ENCODE peak calls at places on chromosomes 13 and 19, in six cellular contexts. S, B, M, F, Z and N are unnamed samples.

GRCh38 chr13:77330009-77330471 is 3.1 kb upstream of the MYCBP2 start:
- DNase-seq in B (no peak), Z (no peak), F (no peak), M (no peak), S (no peak), N (no peak)

GRCh38 chr13:73767191-73767741 is 366.9 kb downstream of the KLF12 start:
- DNase-seq in B (peak), Z (no peak), M (no peak), F (peak), S (no peak), N (no peak)

GRCh38 chr19:39199025-39199424 is 2.3 kb downstream of the NCCRP1 start:
- DNase-seq in B (peak), M (peak), S (no peak), Z (no peak), F (peak), N (no peak)

GRCh38 chr13:65499251-65499650 is 1730.9 kb downstream of the PCDH9 start:
- DNase-seq in B (no peak), F (no peak), Z (no peak), S (no peak), M (no peak), N (no peak)

GRCh38 chr13:85816413-85816812 is 17.2 kb upstream of the SLITRK6 start:
- DNase-seq in S (no peak), M (no peak), B (no peak), F (no peak), Z (no peak), N (no peak)

GRCh38 chr13:48144413-48145035 is 49.6 kb upstream of the MED4 start:
- DNase-seq in M (peak), F (no peak), B (no peak), S (no peak), Z (no peak), N (no peak)

GRCh38 chr19:42396248-42396541 is 6.1 kb upstream of the CNFN start:
- DNase-seq in S (no peak), M (no peak), F (no peak), B (no peak), Z (no peak), N (no peak)

GRCh38 chr19:31154021-31154420 is 195.2 kb downstream of the TSHZ3 start:
- DNase-seq in S (no peak), B (no peak), F (peak), Z (no peak), M (no peak), N (no peak)

GRCh38 chr13:93775507-93776108 is 549.0 kb downstream of the GPC6 start:
- DNase-seq in S (no peak), F (peak), B (no peak), M (no peak), Z (no peak), N (no peak)

GRCh38 chr19:18502236-18502632 is 19.6 kb downstream of the ELL start:
- DNase-seq in M (no peak), B (no peak), F (no peak), Z (no peak), S (no peak), N (no peak)

GRCh38 chr19:54480048-54480447 is 7.0 kb upstream of the CDC42EP5 start:
- DNase-seq in F (no peak), S (no peak), M (no peak), Z (no peak), B (no peak), N (no peak)

GRCh38 chr19:19306191-19306590 is 14.1 kb downstream of the SUGP1 start:
- DNase-seq in S (no peak), B (no peak), M (no peak), F (peak), Z (no peak), N (no peak)

GRCh38 chr19:16419671-16420394 is 51.9 kb downstream of the EPS15L1 start:
- DNase-seq in M (no peak), F (no peak), B (no peak), S (no peak), Z (no peak), N (no peak)